ENCODE peak calls at places on chromosomes 3 and 15, in six cellular contexts. One of them, this sample, is unnamed.
A peak's percentile ranks its signal among the peaks of the same experiment; 100 is the strongest.

GRCh38 chr3:115341208-115341607 is 194.1 kb upstream of the ZBTB20 start:
- DNase-seq in upper lobe of left lung: no peak
- DNase-seq in AG04450: no peak
- DNase-seq in dorsolateral prefrontal cortex: no peak
- DNase-seq in HCT116: peak; percentile 57
- DNase-seq in fibroblast of villous mesenchyme: peak; percentile 46
- DNase-seq in this sample: peak; percentile 54

GRCh38 chr3:122310361-122310760 is 14.7 kb upstream of the CSTA start:
- DNase-seq in AG04450: no peak
- DNase-seq in HCT116: no peak
- DNase-seq in dorsolateral prefrontal cortex: no peak
- DNase-seq in fibroblast of villous mesenchyme: no peak
- DNase-seq in upper lobe of left lung: no peak
- DNase-seq in this sample: no peak

GRCh38 chr15:80967991-80968510 is 21.6 kb downstream of the MESD start:
- DNase-seq in fibroblast of villous mesenchyme: no peak
- DNase-seq in dorsolateral prefrontal cortex: no peak
- DNase-seq in upper lobe of left lung: no peak
- DNase-seq in HCT116: no peak
- DNase-seq in AG04450: no peak
- DNase-seq in this sample: no peak

GRCh38 chr3:187987919-187988318 is 166.0 kb upstream of the LPP start:
- DNase-seq in upper lobe of left lung: no peak
- DNase-seq in HCT116: no peak
- DNase-seq in AG04450: no peak
- DNase-seq in dorsolateral prefrontal cortex: no peak
- DNase-seq in fibroblast of villous mesenchyme: no peak
- DNase-seq in this sample: no peak

GRCh38 chr15:40332138-40332781 is 8.5 kb downstream of the CCDC9B start:
- DNase-seq in AG04450: no peak
- DNase-seq in HCT116: no peak
- DNase-seq in upper lobe of left lung: no peak
- DNase-seq in dorsolateral prefrontal cortex: no peak
- DNase-seq in fibroblast of villous mesenchyme: no peak
- DNase-seq in this sample: no peak

GRCh38 chr3:180036092-180036677 is 552 bp downstream of the PEX5L start:
- DNase-seq in dorsolateral prefrontal cortex: no peak
- DNase-seq in HCT116: no peak
- DNase-seq in upper lobe of left lung: no peak
- DNase-seq in AG04450: no peak
- DNase-seq in fibroblast of villous mesenchyme: no peak
- DNase-seq in this sample: no peak

GRCh38 chr15:68187559-68187958 is 17.6 kb downstream of the CALML4 start:
- DNase-seq in fibroblast of villous mesenchyme: peak; percentile 77
- DNase-seq in HCT116: no peak
- DNase-seq in AG04450: peak; percentile 61
- DNase-seq in dorsolateral prefrontal cortex: peak; percentile 70
- DNase-seq in upper lobe of left lung: no peak
- DNase-seq in this sample: peak; percentile 70

GRCh38 chr15:72541714-72542113 is 67.6 kb downstream of the ARIH1 start:
- DNase-seq in AG04450: no peak
- DNase-seq in fibroblast of villous mesenchyme: no peak
- DNase-seq in dorsolateral prefrontal cortex: no peak
- DNase-seq in upper lobe of left lung: no peak
- DNase-seq in HCT116: no peak
- DNase-seq in this sample: no peak

GRCh38 chr3:143757691-143758090 is 90.6 kb downstream of the SLC9A9 start:
- DNase-seq in dorsolateral prefrontal cortex: no peak
- DNase-seq in fibroblast of villous mesenchyme: no peak
- DNase-seq in upper lobe of left lung: no peak
- DNase-seq in AG04450: no peak
- DNase-seq in HCT116: no peak
- DNase-seq in this sample: no peak

GRCh38 chr15:35690089-35690488 is 144.1 kb upstream of the DPH6 start:
- DNase-seq in HCT116: no peak
- DNase-seq in upper lobe of left lung: no peak
- DNase-seq in dorsolateral prefrontal cortex: no peak
- DNase-seq in AG04450: no peak
- DNase-seq in fibroblast of villous mesenchyme: no peak
- DNase-seq in this sample: no peak

GRCh38 chr3:126022741-126023359 is 53.9 kb downstream of the ROPN1B start:
- DNase-seq in dorsolateral prefrontal cortex: no peak
- DNase-seq in upper lobe of left lung: no peak
- DNase-seq in AG04450: no peak
- DNase-seq in fibroblast of villous mesenchyme: no peak
- DNase-seq in HCT116: no peak
- DNase-seq in this sample: no peak

GRCh38 chr3:118963711-118964110 is 70.9 kb downstream of the IGSF11 start:
- DNase-seq in upper lobe of left lung: no peak
- DNase-seq in fibroblast of villous mesenchyme: no peak
- DNase-seq in AG04450: no peak
- DNase-seq in HCT116: no peak
- DNase-seq in dorsolateral prefrontal cortex: no peak
- DNase-seq in this sample: no peak

GRCh38 chr15:99424978-99425665 is 140.7 kb upstream of the MEF2A start:
- DNase-seq in upper lobe of left lung: peak; percentile 61
- DNase-seq in AG04450: peak; percentile 62
- DNase-seq in dorsolateral prefrontal cortex: no peak
- DNase-seq in HCT116: no peak
- DNase-seq in fibroblast of villous mesenchyme: peak; percentile 97
- DNase-seq in this sample: peak; percentile 50

GRCh38 chr3:128681277-128681829 is 30.7 kb upstream of the RPN1 start:
- DNase-seq in fibroblast of villous mesenchyme: peak; percentile 54
- DNase-seq in dorsolateral prefrontal cortex: no peak
- DNase-seq in upper lobe of left lung: no peak
- DNase-seq in AG04450: no peak
- DNase-seq in HCT116: no peak
- DNase-seq in this sample: no peak

GRCh38 chr3:179297971-179298725 is 24.7 kb upstream of the ZNF639 start:
- DNase-seq in fibroblast of villous mesenchyme: peak; percentile 37
- DNase-seq in HCT116: no peak
- DNase-seq in dorsolateral prefrontal cortex: no peak
- DNase-seq in AG04450: no peak
- DNase-seq in upper lobe of left lung: no peak
- DNase-seq in this sample: no peak

GRCh38 chr3:43641306-43642114 is 19.7 kb upstream of the ANO10 start:
- DNase-seq in dorsolateral prefrontal cortex: no peak
- DNase-seq in upper lobe of left lung: no peak
- DNase-seq in HCT116: no peak
- DNase-seq in fibroblast of villous mesenchyme: no peak
- DNase-seq in AG04450: no peak
- DNase-seq in this sample: peak; percentile 27

GRCh38 chr3:39108309-39108708 is 829 bp downstream of the TTC21A start:
- DNase-seq in HCT116: no peak
- DNase-seq in AG04450: no peak
- DNase-seq in dorsolateral prefrontal cortex: no peak
- DNase-seq in upper lobe of left lung: no peak
- DNase-seq in fibroblast of villous mesenchyme: no peak
- DNase-seq in this sample: no peak

GRCh38 chr3:104629038-104629437 is 737.7 kb upstream of the ALCAM start:
- DNase-seq in dorsolateral prefrontal cortex: no peak
- DNase-seq in HCT116: peak; percentile 23
- DNase-seq in fibroblast of villous mesenchyme: peak; percentile 56
- DNase-seq in AG04450: peak; percentile 52
- DNase-seq in upper lobe of left lung: no peak
- DNase-seq in this sample: peak; percentile 53

GRCh38 chr15:65468229-65468628 is 45.5 kb upstream of the IGDCC4 start:
- DNase-seq in dorsolateral prefrontal cortex: no peak
- DNase-seq in fibroblast of villous mesenchyme: no peak
- DNase-seq in AG04450: no peak
- DNase-seq in HCT116: no peak
- DNase-seq in upper lobe of left lung: no peak
- DNase-seq in this sample: no peak

GRCh38 chr15:55789066-55789660 is 46.2 kb upstream of the PRTG start:
- DNase-seq in AG04450: no peak
- DNase-seq in fibroblast of villous mesenchyme: no peak
- DNase-seq in HCT116: peak; percentile 23
- DNase-seq in dorsolateral prefrontal cortex: no peak
- DNase-seq in upper lobe of left lung: peak; percentile 25
- DNase-seq in this sample: no peak

GRCh38 chr3:145704020-145704419 is 457.0 kb downstream of the PLOD2 start:
- DNase-seq in dorsolateral prefrontal cortex: no peak
- DNase-seq in AG04450: no peak
- DNase-seq in HCT116: no peak
- DNase-seq in upper lobe of left lung: no peak
- DNase-seq in fibroblast of villous mesenchyme: peak; percentile 6
- DNase-seq in this sample: no peak

GRCh38 chr3:65439641-65440040 is 599.1 kb downstream of the MAGI1 start:
- DNase-seq in upper lobe of left lung: peak; percentile 23
- DNase-seq in fibroblast of villous mesenchyme: peak; percentile 56
- DNase-seq in AG04450: peak; percentile 49
- DNase-seq in HCT116: peak; percentile 6
- DNase-seq in dorsolateral prefrontal cortex: peak; percentile 43
- DNase-seq in this sample: peak; percentile 16

GRCh38 chr3:36714343-36714742 is 50.0 kb downstream of the DCLK3 start:
- DNase-seq in upper lobe of left lung: no peak
- DNase-seq in dorsolateral prefrontal cortex: no peak
- DNase-seq in HCT116: no peak
- DNase-seq in AG04450: no peak
- DNase-seq in fibroblast of villous mesenchyme: no peak
- DNase-seq in this sample: no peak

GRCh38 chr3:116338713-116339112 is 106.6 kb downstream of the LSAMP start:
- DNase-seq in fibroblast of villous mesenchyme: no peak
- DNase-seq in AG04450: no peak
- DNase-seq in dorsolateral prefrontal cortex: no peak
- DNase-seq in HCT116: no peak
- DNase-seq in upper lobe of left lung: no peak
- DNase-seq in this sample: no peak

GRCh38 chr15:69380100-69380725 is 33.9 kb upstream of the KIF23 start:
- DNase-seq in fibroblast of villous mesenchyme: no peak
- DNase-seq in HCT116: no peak
- DNase-seq in upper lobe of left lung: no peak
- DNase-seq in dorsolateral prefrontal cortex: no peak
- DNase-seq in AG04450: no peak
- DNase-seq in this sample: no peak

GRCh38 chr3:132351222-132351806 is 34.1 kb downstream of the ACP3 start:
- DNase-seq in dorsolateral prefrontal cortex: no peak
- DNase-seq in AG04450: no peak
- DNase-seq in fibroblast of villous mesenchyme: no peak
- DNase-seq in HCT116: no peak
- DNase-seq in upper lobe of left lung: no peak
- DNase-seq in this sample: no peak

GRCh38 chr3:74787008-74787407 is 172.5 kb upstream of the CNTN3 start:
- DNase-seq in dorsolateral prefrontal cortex: no peak
- DNase-seq in AG04450: no peak
- DNase-seq in upper lobe of left lung: no peak
- DNase-seq in fibroblast of villous mesenchyme: no peak
- DNase-seq in HCT116: no peak
- DNase-seq in this sample: no peak

GRCh38 chr3:146449584-146449983 is 19.8 kb downstream of the PLSCR2 start:
- DNase-seq in upper lobe of left lung: no peak
- DNase-seq in dorsolateral prefrontal cortex: no peak
- DNase-seq in HCT116: no peak
- DNase-seq in AG04450: no peak
- DNase-seq in fibroblast of villous mesenchyme: no peak
- DNase-seq in this sample: no peak

GRCh38 chr15:78213425-78213750 is 21.0 kb downstream of the ACSBG1 start:
- DNase-seq in AG04450: no peak
- DNase-seq in fibroblast of villous mesenchyme: no peak
- DNase-seq in HCT116: no peak
- DNase-seq in dorsolateral prefrontal cortex: no peak
- DNase-seq in upper lobe of left lung: no peak
- DNase-seq in this sample: no peak

GRCh38 chr15:52019394-52020252 is 604 bp downstream of the MAPK6 start:
- DNase-seq in HCT116: no peak
- DNase-seq in fibroblast of villous mesenchyme: peak; percentile 92
- DNase-seq in AG04450: peak; percentile 77
- DNase-seq in dorsolateral prefrontal cortex: peak; percentile 64
- DNase-seq in upper lobe of left lung: peak; percentile 85
- DNase-seq in this sample: peak; percentile 69

GRCh38 chr15:69748131-69748530 is 295.5 kb downstream of the RPLP1 start:
- DNase-seq in AG04450: no peak
- DNase-seq in upper lobe of left lung: no peak
- DNase-seq in HCT116: no peak
- DNase-seq in fibroblast of villous mesenchyme: no peak
- DNase-seq in dorsolateral prefrontal cortex: no peak
- DNase-seq in this sample: no peak

DNA sequence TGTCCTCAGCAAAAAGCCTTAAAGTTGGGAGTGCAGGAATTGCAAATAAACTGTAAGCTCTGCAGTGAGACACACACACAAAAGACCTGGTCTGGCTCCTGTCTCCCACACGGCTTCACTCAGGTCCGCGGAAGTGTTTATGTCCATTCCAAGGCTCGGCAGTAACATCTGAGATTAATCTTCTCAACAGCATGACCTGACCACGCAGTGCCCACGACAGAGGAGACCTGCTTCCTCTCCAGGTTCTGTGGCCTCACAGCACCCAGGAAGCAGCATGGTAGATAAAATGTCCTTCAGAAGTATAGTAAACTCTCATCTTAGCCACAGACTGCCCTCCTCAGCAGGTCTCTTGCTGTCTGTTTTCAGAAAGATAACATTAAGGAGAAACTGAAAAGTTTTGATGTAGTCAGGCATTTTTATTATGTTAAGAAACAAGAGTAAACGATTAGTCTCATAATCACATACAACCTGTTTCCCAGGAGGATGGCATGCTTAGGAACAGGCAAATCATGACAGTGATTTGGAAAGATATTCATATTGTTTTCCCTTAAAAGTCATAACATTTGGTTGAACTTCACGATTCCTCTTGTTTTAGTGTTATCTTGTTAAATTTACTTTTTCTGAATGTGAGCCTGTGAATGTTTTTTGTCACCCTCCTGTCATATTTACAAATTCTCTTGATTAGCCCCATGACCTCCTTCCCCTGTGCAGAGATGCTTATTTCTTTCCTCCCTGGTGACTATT is 34.6 kb downstream of the CD200R1L start:
- DNase-seq in AG04450: no peak
- DNase-seq in HCT116: no peak
- DNase-seq in fibroblast of villous mesenchyme: peak; percentile 87
- DNase-seq in dorsolateral prefrontal cortex: no peak
- DNase-seq in upper lobe of left lung: no peak
- DNase-seq in this sample: no peak
- H3K4me3 ChIP-seq in AG04450: no peak overlapping the region
- H3K4me3 ChIP-seq in HCT116: no peak overlapping the region
- H3K4me3 ChIP-seq in fibroblast of villous mesenchyme: no peak overlapping the region
- H3K4me3 ChIP-seq in dorsolateral prefrontal cortex: no peak overlapping the region
- H3K4me3 ChIP-seq in upper lobe of left lung: no peak overlapping the region
- H3K4me3 ChIP-seq in this sample: no peak overlapping the region

GRCh38 chr3:174639970-174640369 is 219.2 kb upstream of the NAALADL2 start:
- DNase-seq in fibroblast of villous mesenchyme: no peak
- DNase-seq in upper lobe of left lung: no peak
- DNase-seq in dorsolateral prefrontal cortex: no peak
- DNase-seq in AG04450: no peak
- DNase-seq in HCT116: no peak
- DNase-seq in this sample: no peak
- H3K4me3 ChIP-seq in fibroblast of villous mesenchyme: no peak overlapping the region
- H3K4me3 ChIP-seq in upper lobe of left lung: no peak overlapping the region
- H3K4me3 ChIP-seq in dorsolateral prefrontal cortex: no peak overlapping the region
- H3K4me3 ChIP-seq in AG04450: no peak overlapping the region
- H3K4me3 ChIP-seq in HCT116: no peak overlapping the region
- H3K4me3 ChIP-seq in this sample: no peak overlapping the region

GRCh38 chr3:194282436-194283122 is 68.5 kb downstream of the CPN2 start:
- DNase-seq in fibroblast of villous mesenchyme: no peak
- DNase-seq in HCT116: no peak
- DNase-seq in dorsolateral prefrontal cortex: no peak
- DNase-seq in AG04450: no peak
- DNase-seq in upper lobe of left lung: no peak
- DNase-seq in this sample: no peak
- H3K4me3 ChIP-seq in fibroblast of villous mesenchyme: no peak overlapping the region
- H3K4me3 ChIP-seq in HCT116: no peak overlapping the region
- H3K4me3 ChIP-seq in dorsolateral prefrontal cortex: no peak overlapping the region
- H3K4me3 ChIP-seq in AG04450: no peak overlapping the region
- H3K4me3 ChIP-seq in upper lobe of left lung: no peak overlapping the region
- H3K4me3 ChIP-seq in this sample: no peak overlapping the region

GRCh38 chr15:31265090-31265870 is 61.4 kb upstream of the KLF13 start:
- DNase-seq in fibroblast of villous mesenchyme: no peak
- DNase-seq in AG04450: no peak
- DNase-seq in dorsolateral prefrontal cortex: peak; percentile 1
- DNase-seq in HCT116: no peak
- DNase-seq in upper lobe of left lung: peak; percentile 63
- DNase-seq in this sample: no peak
- H3K4me3 ChIP-seq in fibroblast of villous mesenchyme: no peak overlapping the region
- H3K4me3 ChIP-seq in AG04450: no peak overlapping the region
- H3K4me3 ChIP-seq in dorsolateral prefrontal cortex: no peak overlapping the region
- H3K4me3 ChIP-seq in HCT116: no peak overlapping the region
- H3K4me3 ChIP-seq in upper lobe of left lung: no peak overlapping the region
- H3K4me3 ChIP-seq in this sample: no peak overlapping the region